ENCODE peak calls at places on chromosomes 7 and 10, in five cellular contexts. J, W, A, R and F are unnamed samples.

GRCh38 chr10:31157125-31157983 is 125.7 kb upstream of the ZNF438 start:
- DNase-seq in J (peak; percentile 85), W (no peak), A (no peak), R (peak; percentile 60), F (peak; percentile 84)

GRCh38 chr7:96495751-96496216 is 173.9 kb upstream of the SLC25A13 start:
- DNase-seq in J (no peak), W (no peak), A (no peak), R (peak; percentile 34), F (no peak)

GRCh38 chr7:80974396-80975358 is 55.8 kb upstream of the SEMA3C start:
- DNase-seq in J (no peak), W (no peak), A (no peak), R (no peak), F (peak; percentile 10)

GRCh38 chr7:5699951-5700384 is 81.5 kb downstream of the RNF216 start:
- DNase-seq in J (no peak), W (no peak), A (no peak), R (no peak), F (peak; percentile 56)

GRCh38 chr7:148572067-148572522 is 18.5 kb upstream of the C7orf33 start:
- DNase-seq in J (no peak), W (no peak), A (no peak), R (no peak), F (no peak)

GRCh38 chr7:43956022-43956421 is 29.8 kb downstream of the UBE2D4 start:
- DNase-seq in J (no peak), W (no peak), A (no peak), R (no peak), F (no peak)

GRCh38 chr7:132394283-132395003 is 181.8 kb downstream of the PLXNA4 start:
- DNase-seq in J (peak; percentile 9), W (no peak), A (no peak), R (no peak), F (no peak)

GRCh38 chr10:92291921-92292860 is 1.2 kb downstream of the MARCHF5 start:
- DNase-seq in J (peak; percentile 74), W (peak; percentile 49), A (peak; percentile 83), R (peak; percentile 82), F (peak; percentile 53)

GRCh38 chr10:125146791-125147604 is 13.4 kb downstream of the CTBP2 start:
- DNase-seq in J (peak; percentile 35), W (no peak), A (no peak), R (peak; percentile 65), F (peak; percentile 63)

GRCh38 chr7:155378959-155379871 is 78.7 kb upstream of the EN2 start:
- DNase-seq in J (no peak), W (no peak), A (no peak), R (no peak), F (no peak)

GRCh38 chr7:155375337-155376277 is 77.9 kb downstream of the INSIG1 start:
- DNase-seq in J (no peak), W (no peak), A (no peak), R (no peak), F (no peak)

GRCh38 chr7:155377837-155378579 is 79.9 kb upstream of the EN2 start:
- DNase-seq in J (peak; percentile 52), W (no peak), A (peak; percentile 76), R (peak; percentile 50), F (peak; percentile 11)

GRCh38 chr7:155378580-155378934 is 79.4 kb upstream of the EN2 start:
- DNase-seq in J (no peak), W (no peak), A (no peak), R (no peak), F (no peak)

GRCh38 chr7:155377071-155377836 is 79.6 kb downstream of the INSIG1 start:
- DNase-seq in J (no peak), W (no peak), A (no peak), R (no peak), F (no peak)
- H3K4me3 ChIP-seq in J (peak overlapping the region; percentile 39), W (no peak overlapping the region), A (peak overlapping the region; percentile 21), R (peak overlapping the region; percentile 44), F (no peak overlapping the region)

GRCh38 chr7:133888061-133888930 is 238.8 kb upstream of the LRGUK start:
- DNase-seq in J (no peak), W (no peak), A (no peak), R (no peak), F (no peak)
- H3K4me3 ChIP-seq in J (no peak overlapping the region), W (no peak overlapping the region), A (no peak overlapping the region), R (no peak overlapping the region), F (no peak overlapping the region)

GRCh38 chr7:55021951-55022617 is 3.3 kb downstream of the EGFR start:
- DNase-seq in J (peak; percentile 93), W (no peak), A (no peak), R (no peak), F (peak; percentile 52)
- H3K4me3 ChIP-seq in J (peak overlapping the region; percentile 85), W (no peak overlapping the region), A (no peak overlapping the region), R (peak overlapping the region; percentile 88), F (peak overlapping the region; percentile 77)

GRCh38 chr10:131456411-131456810 is 144.9 kb upstream of the TCERG1L start:
- DNase-seq in J (no peak), W (no peak), A (no peak), R (no peak), F (no peak)

GRCh38 chr10:131451407-131452015 is 140.0 kb upstream of the TCERG1L start:
- DNase-seq in J (no peak), W (no peak), A (no peak), R (no peak), F (no peak)

GRCh38 chr10:131453772-131454634 is 142.5 kb upstream of the TCERG1L start:
- DNase-seq in J (peak; percentile 60), W (peak; percentile 76), A (no peak), R (peak; percentile 8), F (no peak)

GRCh38 chr10:131450220-131450765 is 138.8 kb upstream of the TCERG1L start:
- DNase-seq in J (no peak), W (no peak), A (no peak), R (no peak), F (no peak)

GRCh38 chr10:131452926-131453771 is 141.6 kb upstream of the TCERG1L start:
- DNase-seq in J (no peak), W (no peak), A (no peak), R (no peak), F (no peak)
- H3K4me3 ChIP-seq in J (no peak overlapping the region), W (no peak overlapping the region), A (peak overlapping the region; percentile 18), R (no peak overlapping the region), F (no peak overlapping the region)

GRCh38 chr10:13340068-13340467 is 8.0 kb downstream of the SEPHS1 start:
- DNase-seq in J (no peak), W (no peak), A (no peak), R (no peak), F (no peak)
- H3K4me3 ChIP-seq in J (no peak overlapping the region), W (no peak overlapping the region), A (no peak overlapping the region), R (peak overlapping the region; percentile 51), F (no peak overlapping the region)

GRCh38 chr10:26368463-26368862 is 69.7 kb upstream of the APBB1IP start:
- DNase-seq in J (no peak), W (no peak), A (no peak), R (no peak), F (no peak)

GRCh38 chr10:26374426-26374825 is 63.7 kb upstream of the APBB1IP start:
- DNase-seq in J (no peak), W (no peak), A (no peak), R (no peak), F (no peak)

GRCh38 chr10:26367771-26368170 is 70.4 kb upstream of the APBB1IP start:
- DNase-seq in J (peak; percentile 55), W (no peak), A (no peak), R (peak; percentile 10), F (peak; percentile 17)

DNA sequence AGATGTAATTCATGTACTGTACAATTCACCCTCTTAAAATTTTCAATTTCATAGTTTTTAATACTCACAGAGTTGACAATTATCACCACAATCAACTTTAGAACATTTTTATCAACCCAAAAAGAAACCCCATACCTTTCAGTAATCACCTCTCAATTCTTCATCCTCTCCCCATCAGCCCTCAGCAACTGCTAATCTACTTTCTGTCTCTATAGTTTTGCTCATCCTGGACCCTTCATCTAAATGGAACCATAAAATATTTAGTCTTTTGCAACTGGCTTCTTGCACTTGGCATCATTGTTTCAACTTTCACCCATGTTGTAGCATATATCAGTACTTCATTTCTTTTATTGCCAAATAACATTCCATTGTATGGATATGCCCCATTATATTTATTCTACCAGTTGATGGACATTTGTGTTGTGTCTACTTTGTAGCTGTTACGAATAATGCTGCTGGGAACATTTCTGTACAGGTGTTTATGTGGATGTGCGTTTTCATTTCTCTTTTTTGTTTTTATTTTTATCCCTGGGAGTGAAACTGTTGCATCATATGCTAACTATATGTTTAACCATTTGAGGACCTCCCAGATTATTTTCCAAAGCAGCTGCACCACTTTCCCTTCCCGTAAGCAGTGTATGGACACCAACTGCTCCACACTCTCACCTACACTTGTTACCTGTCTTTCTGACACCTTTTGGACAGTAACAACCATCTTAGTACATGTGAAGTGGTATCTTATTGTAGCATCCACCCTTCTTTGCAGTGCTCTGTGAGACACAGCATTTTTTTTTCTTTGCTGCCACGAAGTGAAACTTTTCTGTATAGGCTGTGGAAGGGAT is 65.4 kb upstream of the APBB1IP start:
- DNase-seq in J (no peak), W (no peak), A (no peak), R (no peak), F (no peak)
- H3K4me3 ChIP-seq in J (no peak overlapping the region), W (no peak overlapping the region), A (no peak overlapping the region), R (no peak overlapping the region), F (no peak overlapping the region)

DNA sequence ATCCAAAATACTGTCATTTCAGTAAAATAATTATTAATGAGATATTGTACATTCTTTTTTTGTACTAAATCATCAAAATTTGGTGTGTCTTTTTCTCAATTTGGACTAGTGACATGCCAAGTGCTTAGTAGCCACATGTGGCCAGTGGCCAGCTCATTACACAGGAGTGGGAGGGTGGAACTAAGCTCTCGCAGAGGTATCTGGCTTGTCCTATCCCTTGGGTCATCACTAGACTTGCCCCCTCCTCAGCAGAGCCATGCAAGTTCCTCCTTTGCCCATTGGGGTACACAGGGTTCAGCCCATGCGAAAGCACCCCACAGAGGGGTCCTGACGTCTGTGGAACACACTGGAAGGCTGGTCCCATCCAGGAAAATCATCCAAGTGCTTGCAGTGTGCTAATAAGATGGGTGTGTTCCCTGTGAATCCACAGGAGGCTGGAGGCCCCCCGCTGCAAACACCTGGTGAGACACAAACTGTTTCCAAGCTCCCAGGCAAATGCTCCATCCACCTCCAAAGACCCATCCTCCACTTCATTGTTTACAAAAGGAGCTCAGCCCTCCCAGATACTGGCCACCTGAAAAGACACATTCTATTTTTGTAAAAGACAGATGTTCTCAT is 1.3 kb downstream of the ARHGAP22 start:
- DNase-seq in J (peak; percentile 69), W (no peak), A (no peak), R (no peak), F (no peak)
- H3K4me3 ChIP-seq in J (peak overlapping the region; percentile 97), W (no peak overlapping the region), A (no peak overlapping the region), R (peak overlapping the region; percentile 91), F (peak overlapping the region; percentile 81)

DNA sequence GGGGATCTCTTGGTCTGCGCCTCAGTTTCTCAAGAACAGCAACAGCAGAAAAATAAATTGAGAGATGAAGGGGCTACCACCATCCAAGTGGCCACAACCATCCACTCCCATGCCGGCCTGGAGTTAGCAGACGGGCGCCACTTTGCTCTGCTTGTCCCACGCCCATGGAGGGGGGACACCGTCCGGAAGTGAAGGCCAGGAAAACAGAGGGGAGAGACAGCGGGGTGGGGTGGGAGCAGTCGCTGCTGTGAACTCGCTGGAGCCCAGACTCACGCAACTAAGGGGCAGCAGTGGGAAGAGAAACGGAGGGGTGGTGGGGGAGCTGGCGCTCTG is 135.4 kb downstream of the KIF20B start:
- DNase-seq in J (no peak), W (no peak), A (peak; percentile 73), R (no peak), F (no peak)
- H3K4me3 ChIP-seq in J (peak overlapping the region; percentile 70), W (peak overlapping the region; percentile 49), A (peak overlapping the region; percentile 63), R (peak overlapping the region; percentile 84), F (peak overlapping the region; percentile 43)